ENCODE peak calls at places on chromosomes 13 and 19, in four cellular contexts. D, U, J and B are unnamed samples.

GRCh38 chr19:5045015-5045414 is 76.1 kb downstream of the KDM4B start:
- DNase-seq in D (no peak), U (no peak), J (no peak), B (no peak)

GRCh38 chr19:47520343-47520806 is 5.5 kb upstream of the NAPA start:
- DNase-seq in D (no peak), U (no peak), J (no peak), B (no peak)

GRCh38 chr19:17194608-17195007 is 20.5 kb upstream of the USE1 start:
- DNase-seq in D (no peak), U (no peak), J (no peak), B (no peak)

GRCh38 chr19:55545913-55546495 is 661 bp upstream of the SBK3 start:
- DNase-seq in D (no peak), U (no peak), J (no peak), B (no peak)

GRCh38 chr19:18456974-18457373 is 19.0 kb upstream of the ISYNA1 start:
- DNase-seq in D (peak), U (no peak), J (no peak), B (peak)

GRCh38 chr13:114115191-114115671 is 17.2 kb downstream of the RASA3 start:
- DNase-seq in D (peak), U (no peak), J (no peak), B (peak)

GRCh38 chr19:32646556-32646955 is 28.4 kb downstream of the ANKRD27 start:
- DNase-seq in D (no peak), U (no peak), J (no peak), B (no peak)

GRCh38 chr19:33800012-33800680 is 3.5 kb downstream of the KCTD15 start:
- DNase-seq in D (no peak), U (no peak), J (no peak), B (no peak)

GRCh38 chr13:42815686-42816085 is 34.3 kb downstream of the FAM216B start:
- DNase-seq in D (no peak), U (no peak), J (no peak), B (no peak)

GRCh38 chr19:18161691-18162039 is 8.7 kb downstream of the PIK3R2 start:
- DNase-seq in D (peak), U (no peak), J (no peak), B (no peak)